ENCODE peak calls at places on chromosomes 3 and 15, in six cellular contexts. H, W, D, X, B and Y are unnamed samples.

GRCh38 chr15:40297356-40297755 is 10.4 kb downstream of the PLCB2 start:
- DNase-seq in H (no peak), D (no peak), X (no peak), W (no peak), B (no peak), Y (no peak)

GRCh38 chr3:13110678-13111116 is 37.5 kb upstream of the IQSEC1 start:
- DNase-seq in H (no peak), W (no peak), D (peak), B (no peak), X (no peak), Y (peak)

GRCh38 chr3:102714567-102714966 is 279.8 kb downstream of the ZPLD1 start:
- DNase-seq in X (no peak), D (no peak), W (no peak), B (no peak), H (no peak), Y (no peak)

GRCh38 chr15:51270706-51271105 is 67.7 kb downstream of the CYP19A1 start:
- DNase-seq in B (no peak), W (no peak), X (no peak), H (peak), D (no peak), Y (no peak)

GRCh38 chr3:120048355-120048754 is 45.9 kb downstream of the GSK3B start:
- DNase-seq in W (no peak), B (no peak), H (no peak), X (no peak), D (no peak), Y (no peak)

GRCh38 chr3:188239035-188239434 is 85.1 kb downstream of the LPP start:
- DNase-seq in H (no peak), D (no peak), B (no peak), X (no peak), W (no peak), Y (no peak)

GRCh38 chr3:195094211-195094921 is 176.6 kb downstream of the XXYLT1 start:
- DNase-seq in B (no peak), D (no peak), H (no peak), X (no peak), W (no peak), Y (no peak)

GRCh38 chr15:41980654-41981323 is 8.4 kb upstream of the EHD4 start:
- DNase-seq in X (no peak), H (no peak), B (no peak), W (no peak), D (no peak), Y (no peak)

GRCh38 chr3:124351430-124352142 is 359.7 kb upstream of the ROPN1 start:
- DNase-seq in B (peak), D (peak), X (no peak), H (no peak), W (peak), Y (no peak)